ENCODE peak calls at places on chromosomes 6 and 20, in six cellular contexts. One of them, this sample, is unnamed. For H3K4me1, the result is how much of the 10 kb centered on the place peaks cover.

GRCh38 chr20:10585308-10585707 is 88.5 kb downstream of the JAG1 start:
- DNase-seq in left lung: no peak
- DNase-seq in heart left ventricle: no peak
- DNase-seq in NT2/D1: no peak
- DNase-seq in tibial nerve: no peak
- DNase-seq in ovary: no peak
- DNase-seq in this sample: no peak

GRCh38 chr20:62834967-62835730 is 18.3 kb downstream of the COL9A3 start:
- DNase-seq in heart left ventricle: no peak
- DNase-seq in tibial nerve: no peak
- DNase-seq in left lung: peak
- DNase-seq in ovary: no peak
- DNase-seq in NT2/D1: no peak
- DNase-seq in this sample: no peak

GRCh38 chr20:64069209-64069613 is 6.2 kb downstream of the TCEA2 start:
- DNase-seq in NT2/D1: no peak
- DNase-seq in left lung: no peak
- DNase-seq in ovary: no peak
- DNase-seq in tibial nerve: no peak
- DNase-seq in heart left ventricle: no peak
- DNase-seq in this sample: no peak

GRCh38 chr6:55009114-55009513 is 162.5 kb downstream of the FAM83B start:
- DNase-seq in NT2/D1: no peak
- DNase-seq in tibial nerve: no peak
- DNase-seq in ovary: no peak
- DNase-seq in heart left ventricle: no peak
- DNase-seq in left lung: no peak
- DNase-seq in this sample: no peak

GRCh38 chr6:12119085-12119588 is 107.0 kb downstream of the HIVEP1 start:
- DNase-seq in tibial nerve: no peak
- DNase-seq in ovary: no peak
- DNase-seq in left lung: no peak
- DNase-seq in NT2/D1: no peak
- DNase-seq in heart left ventricle: no peak
- DNase-seq in this sample: no peak

GRCh38 chr20:48189177-48189576 is 403.9 kb upstream of the SULF2 start:
- DNase-seq in left lung: no peak
- DNase-seq in ovary: no peak
- DNase-seq in heart left ventricle: no peak
- DNase-seq in tibial nerve: no peak
- DNase-seq in NT2/D1: no peak
- DNase-seq in this sample: peak

GRCh38 chr6:165506657-165507056 is 156.4 kb downstream of the PDE10A start:
- DNase-seq in ovary: no peak
- DNase-seq in NT2/D1: no peak
- DNase-seq in tibial nerve: no peak
- DNase-seq in left lung: no peak
- DNase-seq in heart left ventricle: no peak
- DNase-seq in this sample: no peak

GRCh38 chr20:62064788-62065668 is 653 bp downstream of the TAF4 start:
- DNase-seq in heart left ventricle: no peak
- DNase-seq in ovary: no peak
- DNase-seq in tibial nerve: no peak
- DNase-seq in NT2/D1: no peak
- DNase-seq in left lung: no peak
- DNase-seq in this sample: no peak

GRCh38 chr20:13292486-13292885 is 71.4 kb downstream of the ISM1 start:
- DNase-seq in heart left ventricle: no peak
- DNase-seq in ovary: no peak
- DNase-seq in NT2/D1: no peak
- DNase-seq in left lung: no peak
- DNase-seq in tibial nerve: no peak
- DNase-seq in this sample: no peak

GRCh38 chr6:154507209-154507898 is 3.1 kb downstream of the CNKSR3 start:
- DNase-seq in left lung: no peak
- DNase-seq in heart left ventricle: no peak
- DNase-seq in tibial nerve: no peak
- DNase-seq in NT2/D1: no peak
- DNase-seq in ovary: no peak
- DNase-seq in this sample: no peak

GRCh38 chr6:98924647-98925046 is 23.1 kb downstream of the FBXL4 start:
- DNase-seq in tibial nerve: no peak
- DNase-seq in ovary: no peak
- DNase-seq in left lung: no peak
- DNase-seq in heart left ventricle: peak
- DNase-seq in NT2/D1: no peak
- DNase-seq in this sample: no peak

GRCh38 chr20:48538856-48539255 is 288.9 kb downstream of the PREX1 start:
- DNase-seq in heart left ventricle: no peak
- DNase-seq in left lung: no peak
- DNase-seq in ovary: no peak
- DNase-seq in NT2/D1: peak
- DNase-seq in tibial nerve: no peak
- DNase-seq in this sample: no peak

GRCh38 chr6:115067690-115068447 is 725.0 kb upstream of the HS3ST5 start:
- DNase-seq in ovary: no peak
- DNase-seq in NT2/D1: no peak
- DNase-seq in tibial nerve: no peak
- DNase-seq in left lung: no peak
- DNase-seq in heart left ventricle: no peak
- DNase-seq in this sample: no peak

GRCh38 chr6:113713665-113714064 is 143.5 kb upstream of the MARCKS start:
- DNase-seq in heart left ventricle: no peak
- DNase-seq in tibial nerve: no peak
- DNase-seq in left lung: no peak
- DNase-seq in ovary: no peak
- DNase-seq in NT2/D1: no peak
- DNase-seq in this sample: no peak

GRCh38 chr20:59020938-59021551 is 1.8 kb downstream of the TUBB1 start:
- DNase-seq in tibial nerve: no peak
- DNase-seq in NT2/D1: no peak
- DNase-seq in ovary: no peak
- DNase-seq in heart left ventricle: no peak
- DNase-seq in left lung: no peak
- DNase-seq in this sample: peak

GRCh38 chr20:43946206-43946491 is 31.5 kb downstream of the TOX2 start:
- DNase-seq in heart left ventricle: no peak
- DNase-seq in ovary: no peak
- DNase-seq in tibial nerve: no peak
- DNase-seq in NT2/D1: no peak
- DNase-seq in left lung: no peak
- DNase-seq in this sample: no peak

GRCh38 chr6:15247750-15248450 is 2.0 kb downstream of the JARID2 start:
- DNase-seq in heart left ventricle: peak
- DNase-seq in left lung: peak
- DNase-seq in tibial nerve: peak
- DNase-seq in NT2/D1: no peak
- DNase-seq in ovary: peak
- DNase-seq in this sample: peak

GRCh38 chr6:37279366-37280134 is 21.6 kb upstream of the TMEM217 start:
- DNase-seq in left lung: no peak
- DNase-seq in tibial nerve: peak
- DNase-seq in ovary: no peak
- DNase-seq in heart left ventricle: no peak
- DNase-seq in NT2/D1: no peak
- DNase-seq in this sample: no peak

GRCh38 chr6:150016324-150017185 is 8.8 kb downstream of the RAET1L start:
- DNase-seq in heart left ventricle: peak
- DNase-seq in NT2/D1: peak
- DNase-seq in tibial nerve: peak
- DNase-seq in ovary: no peak
- DNase-seq in left lung: no peak
- DNase-seq in this sample: peak

GRCh38 chr6:79257381-79258205 is 23.1 kb upstream of the HMGN3 start:
- DNase-seq in tibial nerve: no peak
- DNase-seq in left lung: no peak
- DNase-seq in NT2/D1: no peak
- DNase-seq in heart left ventricle: no peak
- DNase-seq in ovary: no peak
- DNase-seq in this sample: no peak

GRCh38 chr6:116933488-116933887 is 56.4 kb downstream of the RFX6 start:
- DNase-seq in NT2/D1: no peak
- DNase-seq in left lung: no peak
- DNase-seq in heart left ventricle: no peak
- DNase-seq in ovary: no peak
- DNase-seq in tibial nerve: no peak
- DNase-seq in this sample: no peak

GRCh38 chr20:62744761-62745160 is 36.1 kb downstream of the NTSR1 start:
- DNase-seq in NT2/D1: no peak
- DNase-seq in tibial nerve: no peak
- DNase-seq in left lung: peak
- DNase-seq in heart left ventricle: no peak
- DNase-seq in ovary: no peak
- DNase-seq in this sample: no peak

DNA sequence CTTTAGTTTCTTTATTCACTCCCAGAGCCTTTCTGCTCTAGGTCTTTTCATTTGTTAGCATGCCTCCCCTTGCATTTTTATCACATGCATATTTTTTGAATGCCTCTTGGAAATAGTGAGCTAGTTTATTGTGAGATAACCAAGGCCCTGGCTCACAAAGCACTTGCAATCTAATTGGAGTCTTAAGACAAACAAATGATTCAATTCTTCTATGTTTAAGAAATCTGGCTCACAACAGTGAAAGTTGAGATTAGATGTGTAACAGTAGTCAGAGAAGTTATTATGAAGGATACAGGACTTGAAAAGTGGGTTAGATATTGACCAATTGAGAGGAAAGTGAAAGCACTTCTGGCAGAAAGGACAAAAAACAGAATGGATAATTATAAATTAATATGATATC is 173.3 kb downstream of the MOXD1 start:
- DNase-seq in NT2/D1: no peak
- DNase-seq in ovary: no peak
- DNase-seq in tibial nerve: no peak
- DNase-seq in heart left ventricle: no peak
- DNase-seq in left lung: no peak
- DNase-seq in this sample: no peak
- H3K4me1 ChIP-seq in NT2/D1: under half
- H3K4me1 ChIP-seq in ovary: under half
- H3K4me1 ChIP-seq in tibial nerve: under half
- H3K4me1 ChIP-seq in heart left ventricle: under half
- H3K4me1 ChIP-seq in left lung: under half
- H3K4me1 ChIP-seq in this sample: under half

DNA sequence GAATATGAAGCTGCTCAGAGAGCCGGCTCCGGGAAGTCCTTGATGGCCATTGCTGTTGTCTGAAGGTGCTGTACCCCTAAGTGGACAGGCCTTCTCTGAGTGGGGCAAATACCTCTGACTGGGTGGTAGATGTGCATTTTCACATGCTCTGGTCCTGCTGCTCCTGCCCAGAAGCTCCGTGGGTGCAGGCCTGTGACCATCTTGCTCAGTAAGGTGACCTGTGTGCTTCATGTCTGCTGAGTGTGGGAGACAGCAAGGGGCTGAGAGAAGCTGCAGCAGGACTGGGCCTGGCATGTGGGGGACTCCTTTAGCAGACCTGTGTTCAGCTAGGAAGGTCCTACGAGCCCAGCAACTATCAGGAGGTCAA is 5.0 kb downstream of the SPATA2 start:
- DNase-seq in heart left ventricle: no peak
- DNase-seq in tibial nerve: no peak
- DNase-seq in ovary: no peak
- DNase-seq in NT2/D1: no peak
- DNase-seq in left lung: no peak
- DNase-seq in this sample: no peak
- H3K4me1 ChIP-seq in heart left ventricle: under half
- H3K4me1 ChIP-seq in tibial nerve: half or more
- H3K4me1 ChIP-seq in ovary: under half
- H3K4me1 ChIP-seq in NT2/D1: under half
- H3K4me1 ChIP-seq in left lung: under half
- H3K4me1 ChIP-seq in this sample: under half

GRCh38 chr6:16670183-16670582 is 91.1 kb downstream of the ATXN1 start:
- DNase-seq in heart left ventricle: peak
- DNase-seq in tibial nerve: no peak
- DNase-seq in ovary: no peak
- DNase-seq in NT2/D1: no peak
- DNase-seq in left lung: peak
- DNase-seq in this sample: no peak

GRCh38 chr6:16671302-16672289 is 89.7 kb downstream of the ATXN1 start:
- DNase-seq in ovary: no peak
- DNase-seq in tibial nerve: no peak
- DNase-seq in left lung: no peak
- DNase-seq in NT2/D1: peak
- DNase-seq in heart left ventricle: no peak
- DNase-seq in this sample: no peak

GRCh38 chr6:16674666-16675392 is 86.4 kb downstream of the ATXN1 start:
- DNase-seq in NT2/D1: no peak
- DNase-seq in heart left ventricle: no peak
- DNase-seq in left lung: no peak
- DNase-seq in tibial nerve: no peak
- DNase-seq in ovary: no peak
- DNase-seq in this sample: no peak

GRCh38 chr6:16670617-16671051 is 90.6 kb downstream of the ATXN1 start:
- DNase-seq in NT2/D1: no peak
- DNase-seq in left lung: no peak
- DNase-seq in tibial nerve: no peak
- DNase-seq in ovary: no peak
- DNase-seq in heart left ventricle: no peak
- DNase-seq in this sample: no peak

DNA sequence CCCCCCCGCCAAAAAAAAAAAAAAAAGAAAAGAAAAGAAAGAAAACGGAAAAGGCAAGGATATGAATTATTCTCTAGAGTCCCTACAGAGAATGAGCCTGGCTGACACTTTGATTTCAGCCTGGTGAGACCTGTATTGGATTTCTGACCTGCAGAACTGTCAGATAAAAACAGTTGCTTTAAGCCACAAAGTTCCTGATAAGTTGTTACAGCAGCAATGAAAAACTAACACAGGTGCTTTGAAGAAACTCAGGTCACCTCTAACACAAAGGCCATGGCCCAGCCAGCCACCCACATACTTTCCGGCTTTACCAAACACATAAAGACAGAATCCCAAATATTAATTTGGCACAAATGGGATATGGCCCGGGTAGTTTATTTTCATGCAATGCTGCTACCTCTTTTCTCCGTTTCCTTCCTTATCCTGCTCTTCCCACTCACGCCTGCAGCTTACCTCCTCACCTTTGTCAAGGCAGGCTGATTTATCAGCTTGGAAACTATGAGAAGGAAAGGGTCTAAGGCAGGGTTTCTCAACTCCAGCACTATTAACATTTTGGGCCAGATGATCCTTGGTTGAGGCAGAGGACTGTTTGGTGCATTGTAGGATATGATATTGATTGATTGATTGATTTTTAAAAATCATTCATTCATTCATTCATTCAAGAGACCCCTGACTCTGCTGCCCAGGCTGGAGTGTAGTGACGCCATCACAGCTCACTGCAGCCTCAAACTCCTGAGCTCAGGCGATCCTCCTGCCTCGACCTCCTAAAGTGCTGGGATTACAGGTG is 88.1 kb downstream of the ATXN1 start:
- DNase-seq in tibial nerve: no peak
- DNase-seq in NT2/D1: no peak
- DNase-seq in heart left ventricle: no peak
- DNase-seq in left lung: no peak
- DNase-seq in ovary: no peak
- DNase-seq in this sample: no peak
- H3K4me1 ChIP-seq in tibial nerve: half or more
- H3K4me1 ChIP-seq in NT2/D1: under half
- H3K4me1 ChIP-seq in heart left ventricle: under half
- H3K4me1 ChIP-seq in left lung: half or more
- H3K4me1 ChIP-seq in ovary: under half
- H3K4me1 ChIP-seq in this sample: under half

GRCh38 chr6:158304254-158304653 is 8.0 kb upstream of the TULP4 start:
- DNase-seq in heart left ventricle: no peak
- DNase-seq in ovary: no peak
- DNase-seq in left lung: no peak
- DNase-seq in NT2/D1: no peak
- DNase-seq in tibial nerve: no peak
- DNase-seq in this sample: no peak

GRCh38 chr6:158303210-158303731 is 9.0 kb upstream of the TULP4 start:
- DNase-seq in left lung: no peak
- DNase-seq in ovary: no peak
- DNase-seq in NT2/D1: no peak
- DNase-seq in tibial nerve: no peak
- DNase-seq in heart left ventricle: no peak
- DNase-seq in this sample: no peak
- H3K4me1 ChIP-seq in left lung: under half
- H3K4me1 ChIP-seq in ovary: under half
- H3K4me1 ChIP-seq in NT2/D1: under half
- H3K4me1 ChIP-seq in tibial nerve: under half
- H3K4me1 ChIP-seq in heart left ventricle: under half
- H3K4me1 ChIP-seq in this sample: under half

This sample was measured in testis.